ENCODE peak calls at places on chromosomes 11 and 22, in eight cellular contexts. One of them, this sample, is unnamed. For H3K4me1, the result is how much of the 10 kb centered on the place peaks cover.

GRCh38 chr11:1223346-1224108 is 661 bp downstream of the MUC5B start:
- DNase-seq in body of pancreas: no peak
- DNase-seq in SJSA1: no peak
- DNase-seq in adrenal gland: no peak
- DNase-seq in tibial nerve: no peak
- DNase-seq in mucosa of descending colon: peak
- DNase-seq in OCI-LY7: no peak
- DNase-seq in H1: no peak
- DNase-seq in this sample: no peak

GRCh38 chr11:1391165-1392010 is 1.7 kb downstream of the BRSK2 start:
- DNase-seq in body of pancreas: peak
- DNase-seq in SJSA1: no peak
- DNase-seq in adrenal gland: no peak
- DNase-seq in tibial nerve: no peak
- DNase-seq in mucosa of descending colon: no peak
- DNase-seq in OCI-LY7: no peak
- DNase-seq in H1: no peak
- DNase-seq in this sample: no peak

GRCh38 chr11:11179239-11179638 is 173.8 kb downstream of the CSNK2A3 start:
- DNase-seq in body of pancreas: no peak
- DNase-seq in SJSA1: peak
- DNase-seq in adrenal gland: no peak
- DNase-seq in tibial nerve: no peak
- DNase-seq in mucosa of descending colon: no peak
- DNase-seq in OCI-LY7: no peak
- DNase-seq in H1: no peak
- DNase-seq in this sample: no peak

GRCh38 chr11:2534957-2535672 is 90.3 kb downstream of the KCNQ1 start:
- DNase-seq in body of pancreas: no peak
- DNase-seq in SJSA1: no peak
- DNase-seq in adrenal gland: peak
- DNase-seq in tibial nerve: no peak
- DNase-seq in mucosa of descending colon: peak
- DNase-seq in OCI-LY7: no peak
- DNase-seq in H1: no peak
- DNase-seq in this sample: peak

GRCh38 chr11:35214792-35215193 is 75.8 kb downstream of the CD44 start:
- DNase-seq in body of pancreas: no peak
- DNase-seq in SJSA1: peak
- DNase-seq in adrenal gland: no peak
- DNase-seq in tibial nerve: no peak
- DNase-seq in mucosa of descending colon: no peak
- DNase-seq in OCI-LY7: no peak
- DNase-seq in H1: peak
- DNase-seq in this sample: no peak

GRCh38 chr11:35380603-35381002 is 38.8 kb downstream of the SLC1A2 start:
- DNase-seq in body of pancreas: no peak
- DNase-seq in SJSA1: no peak
- DNase-seq in adrenal gland: no peak
- DNase-seq in tibial nerve: no peak
- DNase-seq in mucosa of descending colon: no peak
- DNase-seq in OCI-LY7: no peak
- DNase-seq in H1: no peak
- DNase-seq in this sample: no peak

GRCh38 chr22:37822079-37822833 is 926 bp upstream of the GALR3 start:
- DNase-seq in body of pancreas: no peak
- DNase-seq in SJSA1: no peak
- DNase-seq in adrenal gland: no peak
- DNase-seq in tibial nerve: no peak
- DNase-seq in mucosa of descending colon: no peak
- DNase-seq in OCI-LY7: no peak
- DNase-seq in H1: no peak
- DNase-seq in this sample: no peak

GRCh38 chr11:125164422-125165110 is at the start of gene PKNOX2:
- DNase-seq in body of pancreas: peak
- DNase-seq in SJSA1: peak
- DNase-seq in adrenal gland: peak
- DNase-seq in tibial nerve: peak
- DNase-seq in mucosa of descending colon: peak
- DNase-seq in OCI-LY7: no peak
- DNase-seq in H1: no peak
- DNase-seq in this sample: peak

GRCh38 chr11:132037467-132037862 is 667.0 kb downstream of the NTM start:
- DNase-seq in body of pancreas: no peak
- DNase-seq in SJSA1: no peak
- DNase-seq in adrenal gland: no peak
- DNase-seq in tibial nerve: no peak
- DNase-seq in mucosa of descending colon: no peak
- DNase-seq in OCI-LY7: no peak
- DNase-seq in H1: no peak
- DNase-seq in this sample: no peak

GRCh38 chr22:31586137-31586920 is 75.7 kb downstream of the PISD start:
- DNase-seq in body of pancreas: no peak
- DNase-seq in SJSA1: no peak
- DNase-seq in adrenal gland: no peak
- DNase-seq in tibial nerve: no peak
- DNase-seq in mucosa of descending colon: no peak
- DNase-seq in OCI-LY7: no peak
- DNase-seq in H1: no peak
- DNase-seq in this sample: no peak

GRCh38 chr11:9825895-9826294 is 162.0 kb downstream of the SWAP70 start:
- DNase-seq in body of pancreas: no peak
- DNase-seq in SJSA1: no peak
- DNase-seq in adrenal gland: no peak
- DNase-seq in tibial nerve: no peak
- DNase-seq in mucosa of descending colon: no peak
- DNase-seq in OCI-LY7: no peak
- DNase-seq in H1: no peak
- DNase-seq in this sample: no peak

GRCh38 chr11:9823887-9824385 is 160.1 kb downstream of the SWAP70 start:
- DNase-seq in body of pancreas: no peak
- DNase-seq in SJSA1: no peak
- DNase-seq in adrenal gland: no peak
- DNase-seq in tibial nerve: no peak
- DNase-seq in mucosa of descending colon: no peak
- DNase-seq in OCI-LY7: no peak
- DNase-seq in H1: no peak
- DNase-seq in this sample: no peak

GRCh38 chr11:9823439-9823838 is 159.6 kb downstream of the SWAP70 start:
- DNase-seq in body of pancreas: no peak
- DNase-seq in SJSA1: no peak
- DNase-seq in adrenal gland: no peak
- DNase-seq in tibial nerve: no peak
- DNase-seq in mucosa of descending colon: no peak
- DNase-seq in OCI-LY7: no peak
- DNase-seq in H1: no peak
- DNase-seq in this sample: no peak

GRCh38 chr11:9826390-9826789 is 162.5 kb downstream of the SWAP70 start:
- DNase-seq in body of pancreas: no peak
- DNase-seq in SJSA1: no peak
- DNase-seq in adrenal gland: no peak
- DNase-seq in tibial nerve: no peak
- DNase-seq in mucosa of descending colon: no peak
- DNase-seq in OCI-LY7: no peak
- DNase-seq in H1: no peak
- DNase-seq in this sample: no peak

DNA sequence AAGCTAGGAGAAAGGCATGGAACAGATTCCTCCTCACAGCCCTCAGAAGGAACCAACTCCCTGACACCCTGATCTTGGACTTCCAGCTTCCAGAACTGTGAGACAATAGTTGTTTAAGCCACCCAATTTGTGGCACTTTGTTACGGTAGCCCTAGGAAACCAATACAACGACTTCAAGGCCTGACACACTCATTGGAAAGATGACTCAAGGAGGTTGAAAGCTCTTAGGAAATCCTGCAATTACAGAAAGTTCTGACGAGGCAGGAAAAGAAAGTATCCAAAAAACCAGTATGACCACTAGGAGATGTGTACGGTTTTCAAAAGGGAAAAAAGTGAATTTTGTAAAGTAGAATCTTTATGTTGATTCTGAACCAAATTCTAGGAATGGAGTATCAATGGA is 161.4 kb downstream of the SWAP70 start:
- DNase-seq in body of pancreas: no peak
- DNase-seq in SJSA1: no peak
- DNase-seq in adrenal gland: no peak
- DNase-seq in tibial nerve: no peak
- DNase-seq in mucosa of descending colon: no peak
- DNase-seq in OCI-LY7: no peak
- DNase-seq in H1: no peak
- DNase-seq in this sample: no peak
- H3K4me1 ChIP-seq in body of pancreas: under half
- H3K4me1 ChIP-seq in SJSA1: under half
- H3K4me1 ChIP-seq in adrenal gland: under half
- H3K4me1 ChIP-seq in tibial nerve: under half
- H3K4me1 ChIP-seq in mucosa of descending colon: under half
- H3K4me1 ChIP-seq in OCI-LY7: under half
- H3K4me1 ChIP-seq in H1: under half
- H3K4me1 ChIP-seq in this sample: under half

GRCh38 chr22:36472689-36473088 is 8.8 kb downstream of the TXN2 start:
- DNase-seq in body of pancreas: no peak
- DNase-seq in SJSA1: no peak
- DNase-seq in adrenal gland: peak
- DNase-seq in tibial nerve: no peak
- DNase-seq in mucosa of descending colon: no peak
- DNase-seq in OCI-LY7: no peak
- DNase-seq in H1: no peak
- DNase-seq in this sample: no peak

GRCh38 chr22:36470162-36470993 is 11.1 kb downstream of the TXN2 start:
- DNase-seq in body of pancreas: peak
- DNase-seq in SJSA1: peak
- DNase-seq in adrenal gland: peak
- DNase-seq in tibial nerve: peak
- DNase-seq in mucosa of descending colon: peak
- DNase-seq in OCI-LY7: peak
- DNase-seq in H1: peak
- DNase-seq in this sample: peak

GRCh38 chr22:36469094-36469710 is 12.2 kb downstream of the TXN2 start:
- DNase-seq in body of pancreas: no peak
- DNase-seq in SJSA1: no peak
- DNase-seq in adrenal gland: no peak
- DNase-seq in tibial nerve: no peak
- DNase-seq in mucosa of descending colon: no peak
- DNase-seq in OCI-LY7: no peak
- DNase-seq in H1: no peak
- DNase-seq in this sample: no peak

GRCh38 chr22:36470994-36471331 is 10.5 kb downstream of the TXN2 start:
- DNase-seq in body of pancreas: no peak
- DNase-seq in SJSA1: no peak
- DNase-seq in adrenal gland: peak
- DNase-seq in tibial nerve: no peak
- DNase-seq in mucosa of descending colon: no peak
- DNase-seq in OCI-LY7: no peak
- DNase-seq in H1: no peak
- DNase-seq in this sample: no peak

GRCh38 chr22:36471341-36471821 is 10.1 kb downstream of the TXN2 start:
- DNase-seq in body of pancreas: no peak
- DNase-seq in SJSA1: peak
- DNase-seq in adrenal gland: peak
- DNase-seq in tibial nerve: no peak
- DNase-seq in mucosa of descending colon: no peak
- DNase-seq in OCI-LY7: no peak
- DNase-seq in H1: no peak
- DNase-seq in this sample: no peak
- H3K4me1 ChIP-seq in body of pancreas: under half
- H3K4me1 ChIP-seq in SJSA1: half or more
- H3K4me1 ChIP-seq in adrenal gland: under half
- H3K4me1 ChIP-seq in tibial nerve: under half
- H3K4me1 ChIP-seq in mucosa of descending colon: under half
- H3K4me1 ChIP-seq in OCI-LY7: under half
- H3K4me1 ChIP-seq in H1: under half
- H3K4me1 ChIP-seq in this sample: under half

GRCh38 chr11:9530901-9531625 is 42.4 kb upstream of the WEE1 start:
- DNase-seq in body of pancreas: no peak
- DNase-seq in SJSA1: no peak
- DNase-seq in adrenal gland: no peak
- DNase-seq in tibial nerve: no peak
- DNase-seq in mucosa of descending colon: peak
- DNase-seq in OCI-LY7: no peak
- DNase-seq in H1: no peak
- DNase-seq in this sample: no peak

GRCh38 chr11:9533736-9534473 is 39.6 kb upstream of the WEE1 start:
- DNase-seq in body of pancreas: no peak
- DNase-seq in SJSA1: no peak
- DNase-seq in adrenal gland: no peak
- DNase-seq in tibial nerve: no peak
- DNase-seq in mucosa of descending colon: no peak
- DNase-seq in OCI-LY7: no peak
- DNase-seq in H1: no peak
- DNase-seq in this sample: no peak

GRCh38 chr11:9535189-9535781 is 38.2 kb upstream of the WEE1 start:
- DNase-seq in body of pancreas: peak
- DNase-seq in SJSA1: no peak
- DNase-seq in adrenal gland: peak
- DNase-seq in tibial nerve: peak
- DNase-seq in mucosa of descending colon: peak
- DNase-seq in OCI-LY7: peak
- DNase-seq in H1: peak
- DNase-seq in this sample: peak

GRCh38 chr11:9530020-9530628 is 43.3 kb upstream of the WEE1 start:
- DNase-seq in body of pancreas: no peak
- DNase-seq in SJSA1: no peak
- DNase-seq in adrenal gland: no peak
- DNase-seq in tibial nerve: no peak
- DNase-seq in mucosa of descending colon: no peak
- DNase-seq in OCI-LY7: no peak
- DNase-seq in H1: no peak
- DNase-seq in this sample: no peak

GRCh38 chr11:9533053-9533452 is 40.4 kb upstream of the WEE1 start:
- DNase-seq in body of pancreas: no peak
- DNase-seq in SJSA1: no peak
- DNase-seq in adrenal gland: no peak
- DNase-seq in tibial nerve: no peak
- DNase-seq in mucosa of descending colon: no peak
- DNase-seq in OCI-LY7: no peak
- DNase-seq in H1: no peak
- DNase-seq in this sample: no peak
- H3K4me1 ChIP-seq in body of pancreas: under half
- H3K4me1 ChIP-seq in SJSA1: under half
- H3K4me1 ChIP-seq in adrenal gland: under half
- H3K4me1 ChIP-seq in tibial nerve: under half
- H3K4me1 ChIP-seq in mucosa of descending colon: under half
- H3K4me1 ChIP-seq in OCI-LY7: under half
- H3K4me1 ChIP-seq in H1: under half
- H3K4me1 ChIP-seq in this sample: under half

GRCh38 chr11:18492888-18493287 is 33.9 kb downstream of the TSG101 start:
- DNase-seq in body of pancreas: no peak
- DNase-seq in SJSA1: no peak
- DNase-seq in adrenal gland: no peak
- DNase-seq in tibial nerve: no peak
- DNase-seq in mucosa of descending colon: no peak
- DNase-seq in OCI-LY7: no peak
- DNase-seq in H1: no peak
- DNase-seq in this sample: no peak
- H3K4me1 ChIP-seq in body of pancreas: under half
- H3K4me1 ChIP-seq in SJSA1: under half
- H3K4me1 ChIP-seq in adrenal gland: under half
- H3K4me1 ChIP-seq in tibial nerve: under half
- H3K4me1 ChIP-seq in mucosa of descending colon: under half
- H3K4me1 ChIP-seq in OCI-LY7: under half
- H3K4me1 ChIP-seq in H1: under half
- H3K4me1 ChIP-seq in this sample: under half

GRCh38 chr22:35892192-35892591 is 136.4 kb downstream of the RBFOX2 start:
- DNase-seq in body of pancreas: no peak
- DNase-seq in SJSA1: no peak
- DNase-seq in adrenal gland: peak
- DNase-seq in tibial nerve: no peak
- DNase-seq in mucosa of descending colon: no peak
- DNase-seq in OCI-LY7: no peak
- DNase-seq in H1: no peak
- DNase-seq in this sample: no peak
- H3K4me1 ChIP-seq in body of pancreas: under half
- H3K4me1 ChIP-seq in SJSA1: under half
- H3K4me1 ChIP-seq in adrenal gland: under half
- H3K4me1 ChIP-seq in tibial nerve: under half
- H3K4me1 ChIP-seq in mucosa of descending colon: under half
- H3K4me1 ChIP-seq in OCI-LY7: half or more
- H3K4me1 ChIP-seq in H1: under half
- H3K4me1 ChIP-seq in this sample: half or more